ENCODE peak calls at places on chromosomes 12 and 14, in four cellular contexts. Q, W, J and I are unnamed samples.
A peak's percentile ranks its signal among the peaks of the same experiment; 100 is the strongest.

GRCh38 chr12:89166525-89166934 is 185.8 kb downstream of the DUSP6 start:
- DNase-seq in Q (no peak), W (peak; percentile 84), J (peak; percentile 79), I (peak; percentile 32)

GRCh38 chr12:28998662-28999120 is 150.4 kb upstream of the FAR2 start:
- DNase-seq in Q (no peak), W (peak; percentile 70), J (peak; percentile 31), I (peak; percentile 8)

GRCh38 chr12:110600254-110600653 is 13.7 kb upstream of the TCTN1 start:
- DNase-seq in Q (no peak), W (peak; percentile 84), J (peak; percentile 74), I (peak; percentile 47)

GRCh38 chr12:51028126-51028810 is 2.1 kb upstream of the SLC11A2 start:
- DNase-seq in Q (no peak), W (peak; percentile 57), J (peak; percentile 56), I (peak; percentile 19)

GRCh38 chr14:50943261-50943942 is 881 bp downstream of the PYGL start:
- DNase-seq in Q (peak; percentile 74), W (peak; percentile 67), J (no peak), I (no peak)

GRCh38 chr12:31234053-31234835 is 91.7 kb downstream of the SINHCAF start:
- DNase-seq in Q (no peak), W (no peak), J (no peak), I (no peak)

GRCh38 chr12:115132145-115132544 is 448.2 kb upstream of the TBX3 start:
- DNase-seq in Q (no peak), W (peak; percentile 68), J (no peak), I (no peak)

GRCh38 chr12:112961074-112961473 is 17.2 kb upstream of the OAS2 start:
- DNase-seq in Q (no peak), W (no peak), J (peak; percentile 54), I (peak; percentile 37)

GRCh38 chr14:74401504-74402241 is 24.3 kb downstream of the SYNDIG1L start:
- DNase-seq in Q (peak; percentile 58), W (no peak), J (peak; percentile 82), I (peak; percentile 87)

GRCh38 chr14:34110531-34110930 is 159.7 kb upstream of the EGLN3 start:
- DNase-seq in Q (no peak), W (no peak), J (no peak), I (no peak)

GRCh38 chr14:71449316-71450055 is 482.7 kb upstream of the RGS6 start:
- DNase-seq in Q (no peak), W (no peak), J (no peak), I (no peak)

GRCh38 chr12:20445693-20446092 is 77.4 kb downstream of the PDE3A start:
- DNase-seq in Q (no peak), W (no peak), J (no peak), I (no peak)

GRCh38 chr14:106129274-106129673 is 602.9 kb downstream of the TMEM121 start:
- DNase-seq in Q (no peak), W (no peak), J (peak; percentile 7), I (no peak)

GRCh38 chr12:58346032-58346632 is 404.8 kb downstream of the ATP23 start:
- DNase-seq in Q (no peak), W (peak; percentile 79), J (peak; percentile 24), I (peak; percentile 32)

GRCh38 chr14:42437809-42438208 is 831.1 kb downstream of the LRFN5 start:
- DNase-seq in Q (no peak), W (no peak), J (no peak), I (no peak)

GRCh38 chr12:52149651-52150241 is 42.1 kb downstream of the KRT80 start:
- DNase-seq in Q (no peak), W (no peak), J (no peak), I (no peak)

GRCh38 chr12:80778005-80778541 is 61.4 kb downstream of the MYF5 start:
- DNase-seq in Q (no peak), W (peak; percentile 99), J (peak; percentile 96), I (peak; percentile 71)

GRCh38 chr12:59383426-59383822 is 212.4 kb upstream of the SLC16A7 start:
- DNase-seq in Q (no peak), W (peak; percentile 83), J (no peak), I (no peak)

GRCh38 chr14:23154876-23155587 is 28.4 kb downstream of the SLC7A8 start:
- DNase-seq in Q (peak; percentile 92), W (peak; percentile 98), J (no peak), I (no peak)

GRCh38 chr14:41810362-41810761 is 203.7 kb downstream of the LRFN5 start:
- DNase-seq in Q (no peak), W (no peak), J (no peak), I (no peak)